ENCODE peak calls at places on chromosomes 3 and 15, in five cellular contexts. Z is lower lobe of right lung, Q is neural crest cell, L is WERI-Rb-1, B is colonic mucosa. W is an unnamed sample.

GRCh38 chr3:169940486-169941181 is 26.0 kb upstream of the SEC62 start:
- DNase-seq in Z (no peak), L (no peak), Q (no peak), B (no peak), W (no peak)

GRCh38 chr15:101613130-101614000 is 38.8 kb downstream of the TM2D3 start:
- DNase-seq in Z (no peak), B (peak), L (peak), Q (no peak), W (peak)

GRCh38 chr3:101148001-101148400 is 154.8 kb upstream of the ABI3BP start:
- DNase-seq in B (no peak), Z (no peak), Q (no peak), L (no peak), W (no peak)

GRCh38 chr3:128075516-128076464 is 23.6 kb downstream of the SEC61A1 start:
- DNase-seq in Z (peak), B (peak), Q (peak), L (peak), W (peak)

GRCh38 chr3:190089711-190090110 is 31.0 kb downstream of the P3H2 start:
- DNase-seq in Q (no peak), L (no peak), B (no peak), Z (no peak), W (no peak)

GRCh38 chr3:178169421-178169820 is 366.8 kb upstream of the KCNMB2 start:
- DNase-seq in Z (no peak), Q (no peak), L (no peak), B (no peak), W (no peak)

GRCh38 chr3:141797167-141797773 is 34.1 kb downstream of the GRK7 start:
- DNase-seq in Q (peak), Z (peak), B (peak), L (peak), W (peak)

GRCh38 chr3:106004137-106004600 is 135.4 kb upstream of the CBLB start:
- DNase-seq in Q (no peak), L (no peak), Z (no peak), B (no peak), W (no peak)

GRCh38 chr15:80289558-80290277 is 37.7 kb upstream of the CTXND1 start:
- DNase-seq in B (no peak), L (no peak), Z (no peak), Q (no peak), W (no peak)

GRCh38 chr3:130423064-130423463 is 77.6 kb downstream of the COL6A5 start:
- DNase-seq in L (no peak), B (no peak), Z (no peak), Q (no peak), W (no peak)

GRCh38 chr3:8589880-8590556 is 54.6 kb downstream of the SSUH2 start:
- DNase-seq in B (no peak), Q (no peak), L (no peak), Z (no peak), W (no peak)

GRCh38 chr15:74540135-74540760 is 772 bp upstream of the ARID3B start:
- DNase-seq in L (no peak), B (peak), Z (no peak), Q (no peak), W (no peak)

GRCh38 chr15:45129651-45130129 is at the start of the genes DUOX1 and DUOXA1:
- DNase-seq in L (no peak), B (peak), Q (no peak), Z (peak), W (no peak)

GRCh38 chr3:18843188-18843587 is 305.1 kb upstream of the KCNH8 start:
- DNase-seq in L (no peak), B (no peak), Z (no peak), Q (no peak), W (no peak)

DNA sequence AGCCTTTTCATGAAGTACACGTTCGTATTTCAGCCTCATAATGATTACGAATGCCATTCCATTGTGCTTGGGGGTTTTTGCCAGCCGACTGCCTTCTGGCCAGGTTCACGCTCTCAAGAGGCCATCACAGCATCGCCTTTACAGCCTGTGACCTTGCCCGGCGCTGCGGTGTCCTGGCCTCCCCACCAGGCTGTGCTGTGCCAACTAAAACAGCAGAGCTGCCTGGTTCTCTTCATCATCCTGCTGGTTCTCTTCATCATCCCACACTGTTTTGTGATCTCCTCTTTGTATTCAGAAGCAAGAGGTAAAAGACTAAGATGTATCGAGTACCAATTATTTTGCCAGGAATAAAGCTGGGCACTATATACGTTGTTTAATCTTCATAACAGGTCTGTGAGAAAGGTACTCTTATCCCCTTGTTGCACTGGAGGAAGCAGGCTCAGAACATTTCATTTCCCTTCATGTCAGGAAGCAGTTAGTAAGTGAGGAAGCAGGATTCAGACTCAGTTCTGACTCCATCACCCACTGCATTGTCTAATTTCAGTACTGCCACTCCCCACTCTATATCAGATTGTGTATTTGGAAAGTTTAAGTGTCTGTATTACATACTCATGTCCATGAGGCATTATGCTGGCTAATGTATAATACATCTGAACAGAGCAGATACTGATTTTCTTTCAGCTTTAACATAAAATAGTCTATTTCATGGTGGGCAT is 92.7 kb downstream of the LRRC28 start:
- DNase-seq in B (no peak), Q (no peak), L (peak), Z (no peak), W (peak)
- TF ChIP-seq CTCF in B (peak), Q (peak), L (peak), Z (peak), W (peak)

GRCh38 chr3:158918008-158918407 is 116.2 kb downstream of the MFSD1 start:
- DNase-seq in Z (no peak), Q (peak), B (peak), L (peak), W (peak)
- TF ChIP-seq CTCF in Z (peak), Q (peak), B (peak), L (peak), W (peak)

DNA sequence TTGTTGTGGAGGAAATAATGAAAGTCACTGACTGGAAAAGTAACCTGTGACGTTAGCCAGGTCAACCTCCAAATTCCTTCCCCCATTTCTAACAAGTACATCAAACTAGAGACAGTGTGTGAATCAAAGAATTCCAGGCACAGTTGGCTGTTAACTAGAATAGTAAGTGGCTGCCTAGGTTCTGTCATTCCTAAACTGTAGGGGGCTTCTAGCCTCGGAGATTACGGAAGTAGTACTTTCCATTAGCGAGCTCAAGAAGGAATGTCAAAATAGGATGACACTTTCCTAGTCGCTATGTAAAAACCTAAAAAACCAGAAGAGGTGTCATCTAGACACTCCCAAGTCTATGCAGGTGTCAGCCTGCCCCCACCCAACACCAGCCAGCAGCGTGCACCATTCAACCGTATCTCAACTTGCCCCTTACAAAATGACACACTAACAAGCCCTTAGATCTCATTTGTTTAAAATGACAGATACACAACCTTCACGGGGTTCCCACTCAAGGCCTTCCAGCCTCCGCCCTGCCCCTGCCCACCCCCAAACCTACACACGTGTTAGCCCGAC is 910 bp downstream of the INO80 start:
- DNase-seq in Z (no peak), B (no peak), L (no peak), Q (no peak), W (no peak)
- TF ChIP-seq CTCF in Z (no peak), B (no peak), L (no peak), Q (peak), W (no peak)

GRCh38 chr3:49930922-49931321 is 1.3 kb upstream of the MON1A start:
- DNase-seq in B (peak), L (peak), Q (no peak), Z (no peak), W (no peak)
- TF ChIP-seq CTCF in B (no peak), L (peak), Q (no peak), Z (no peak), W (no peak)

DNA sequence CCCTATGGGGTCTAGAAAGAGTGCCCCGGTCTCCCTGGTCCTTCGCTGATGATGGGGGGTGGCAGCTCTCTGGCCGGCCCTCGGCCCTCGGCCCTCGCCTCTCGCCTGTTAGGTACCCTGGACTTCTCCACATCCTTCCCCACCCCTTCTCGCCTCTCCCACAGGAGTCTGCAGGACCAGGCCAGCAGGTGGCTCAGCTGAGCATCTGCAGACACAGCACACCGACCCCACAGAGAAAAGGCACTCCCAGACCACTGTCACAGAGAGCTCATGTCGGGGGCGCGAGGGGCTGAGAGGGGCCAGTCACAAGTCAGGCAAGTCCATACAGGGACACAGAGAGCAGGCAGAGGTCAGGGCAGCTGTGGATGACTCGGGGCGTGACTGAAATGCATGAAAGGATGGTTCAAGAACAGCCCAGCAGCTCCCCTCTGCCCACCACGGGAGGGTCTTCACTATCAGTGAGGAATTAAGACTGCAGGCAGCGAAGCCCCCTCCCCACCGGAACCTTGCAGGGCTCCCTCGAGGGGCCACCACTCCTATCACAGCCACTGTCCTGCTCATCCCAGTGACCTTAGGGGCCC is 181.7 kb upstream of the NSMCE3 start:
- DNase-seq in Z (no peak), Q (peak), L (peak), B (no peak), W (peak)
- TF ChIP-seq CTCF in Z (peak), Q (peak), L (peak), B (no peak), W (no peak)

DNA sequence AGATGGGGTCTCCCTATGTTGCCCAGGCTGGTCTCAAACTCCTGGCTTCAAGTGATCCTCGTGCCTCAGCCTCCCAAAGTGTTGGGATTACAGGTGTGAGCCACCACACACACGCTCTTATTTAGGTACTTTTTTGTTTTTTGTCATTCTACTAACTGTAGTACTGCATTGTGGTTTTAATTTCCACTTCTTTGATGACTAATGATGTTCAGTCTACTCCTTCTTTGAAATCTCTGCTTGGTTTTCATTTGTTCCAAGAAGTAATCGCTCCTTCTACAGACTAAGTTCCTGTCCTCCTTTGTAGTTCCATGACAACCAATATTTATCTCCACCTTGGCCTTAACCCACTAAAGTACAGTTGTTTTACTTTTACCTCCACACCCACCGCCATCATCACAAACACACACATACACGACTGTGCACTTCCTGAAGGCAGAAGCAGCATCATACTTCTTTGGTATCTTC is 529 bp upstream of the DLEC1 start:
- DNase-seq in Q (no peak), L (no peak), B (no peak), Z (no peak), W (no peak)
- TF ChIP-seq CTCF in Q (no peak), L (no peak), B (no peak), Z (no peak), W (no peak)

GRCh38 chr3:1578105-1578833 is 485.4 kb downstream of the CNTN6 start:
- DNase-seq in Q (no peak), L (no peak), B (no peak), Z (no peak), W (no peak)
- TF ChIP-seq CTCF in Q (no peak), L (no peak), B (no peak), Z (no peak), W (no peak)

DNA sequence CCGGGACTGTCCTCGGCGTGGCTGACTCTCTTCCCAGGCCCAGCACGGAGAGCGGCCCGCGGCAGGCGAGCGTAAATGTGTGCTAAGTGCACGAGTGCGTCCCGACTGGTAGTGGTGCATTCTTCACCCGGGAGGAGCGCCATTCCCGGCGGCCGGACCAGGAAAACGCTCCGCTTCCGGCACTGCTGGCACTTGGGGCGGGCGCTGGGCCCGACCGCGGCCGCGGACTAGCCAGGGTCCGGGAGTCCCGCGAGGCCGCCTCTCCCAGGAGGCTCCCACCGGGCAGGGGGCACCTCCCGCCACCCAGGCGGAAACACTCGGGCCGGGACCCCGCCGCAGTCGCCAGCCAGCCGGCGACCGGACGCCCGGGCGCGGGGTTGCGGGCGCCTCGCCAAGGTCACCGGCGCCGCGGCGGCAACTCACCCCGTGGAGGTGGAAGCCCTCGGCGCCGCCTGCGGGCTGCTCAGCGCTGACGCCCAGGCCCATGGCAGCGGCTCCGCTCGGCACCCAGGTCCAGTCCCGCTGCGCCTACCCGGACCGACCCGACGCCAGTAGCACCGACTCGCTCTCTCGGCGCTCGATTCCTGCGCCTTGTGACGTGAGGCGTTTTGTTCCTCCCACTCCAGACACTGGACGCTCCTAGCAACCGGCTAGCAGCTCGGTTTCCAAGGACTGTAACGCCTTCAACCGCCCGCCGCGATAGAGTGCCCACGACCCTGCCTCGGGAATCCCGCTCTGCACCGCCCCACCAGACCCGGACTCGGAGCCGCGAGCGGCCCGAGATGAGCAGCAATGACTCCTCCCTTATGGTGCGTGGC is at the start of the genes GORASP1 and TTC21A:
- DNase-seq in Q (peak), L (peak), Z (peak), B (peak), W (peak)
- TF ChIP-seq CTCF in Q (no peak), L (no peak), Z (no peak), B (no peak), W (no peak)

DNA sequence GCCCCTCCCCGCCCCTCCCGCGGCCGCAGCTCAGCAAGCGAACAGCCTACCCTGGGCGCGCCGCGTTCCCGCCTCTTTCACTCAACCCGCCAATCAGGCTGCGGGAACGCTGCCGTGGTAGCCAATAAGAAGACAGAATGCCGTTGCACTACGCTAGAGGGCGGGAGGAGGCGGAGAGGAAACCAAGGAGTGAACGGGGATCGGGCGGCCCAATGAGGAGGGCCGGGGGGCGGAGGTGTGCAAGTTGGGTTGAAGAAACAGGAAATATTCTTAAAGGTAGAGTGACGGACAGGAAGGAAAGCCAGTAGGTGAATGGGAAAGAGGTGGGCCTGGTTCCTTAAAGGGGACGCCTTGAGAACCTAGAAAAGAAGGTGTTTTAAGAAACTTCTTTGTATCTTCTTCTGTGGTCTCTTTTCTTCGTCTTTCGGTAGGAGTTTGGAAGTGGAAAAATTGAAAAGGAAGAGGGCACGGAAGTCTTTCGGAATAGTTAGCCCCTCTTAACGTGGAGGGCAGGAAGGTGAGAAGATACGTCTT is 283 bp upstream of the USF3 start:
- DNase-seq in Q (peak), L (peak), B (peak), Z (peak), W (peak)
- TF ChIP-seq CTCF in Q (no peak), L (no peak), B (no peak), Z (no peak), W (no peak)

W was measured in glutamatergic neuron.